ENCODE peak calls at places on chromosomes 5 and 9, in nine cellular contexts. E is H1; V is left lobe of liver; I is activated CD4-positive, alpha-beta memory T cell treated with anti-CD3 and anti-CD28 coated beads, Interleukin-2, amount 10 ng/mL, durations not matched to agents 7 days and 5 days; C is glutamatergic neuron; G is NB4; M is Peyer's patch; P is MCF 10A; X is CD8-positive, alpha-beta memory T cell. T is an unnamed sample.

GRCh38 chr9:76161546-76161945 is 232.7 kb downstream of the RFK start:
- DNase-seq in E (no peak), V (no peak), I (no peak), C (no peak), G (no peak), M (no peak), P (no peak), X (no peak), T (no peak)

GRCh38 chr5:17897776-17898175 is 263.5 kb downstream of the TAF11L14 start:
- DNase-seq in E (no peak), V (no peak), I (no peak), C (no peak), G (no peak), M (no peak), P (peak; percentile 82), X (no peak), T (no peak)

GRCh38 chr9:127628644-127629467 is 16.8 kb downstream of the STXBP1 start:
- DNase-seq in E (no peak), V (no peak), I (no peak), C (no peak), G (no peak), M (no peak), P (no peak), X (no peak), T (no peak)

GRCh38 chr5:141825836-141826560 is 52.2 kb downstream of the PCDH1 start:
- DNase-seq in E (no peak), V (no peak), I (peak; percentile 26), C (no peak), G (peak; percentile 20), M (no peak), P (peak; percentile 56), X (no peak), T (no peak)

GRCh38 chr5:77311217-77311571 is 100.7 kb downstream of the PDE8B start:
- DNase-seq in E (no peak), V (no peak), I (no peak), C (no peak), G (no peak), M (no peak), P (no peak), X (no peak), T (no peak)

GRCh38 chr9:120486347-120486746 is 93.6 kb downstream of the CDK5RAP2 start:
- DNase-seq in E (no peak), V (peak; percentile 66), I (no peak), C (no peak), G (no peak), M (no peak), P (no peak), X (no peak), T (no peak)

GRCh38 chr9:136012651-136013050 is 51.5 kb upstream of the UBAC1 start:
- DNase-seq in E (no peak), V (no peak), I (no peak), C (peak; percentile 27), G (no peak), M (no peak), P (no peak), X (no peak), T (no peak)

GRCh38 chr5:1515921-1516571 is 7.7 kb downstream of the LPCAT1 start:
- DNase-seq in E (no peak), V (peak; percentile 41), I (no peak), C (peak; percentile 13), G (no peak), M (peak; percentile 12), P (peak; percentile 56), X (no peak), T (no peak)

GRCh38 chr5:161009194-161009593 is 157.2 kb upstream of the ATP10B start:
- DNase-seq in E (no peak), V (no peak), I (no peak), C (no peak), G (no peak), M (no peak), P (no peak), X (no peak), T (no peak)

GRCh38 chr5:8842906-8843590 is 702.8 kb downstream of the SEMA5A start:
- DNase-seq in E (no peak), V (no peak), I (no peak), C (peak; percentile 39), G (peak; percentile 4), M (no peak), P (peak; percentile 47), X (no peak), T (no peak)

GRCh38 chr5:179549973-179550510 is 312 bp upstream of the RUFY1 start:
- DNase-seq in E (no peak), V (no peak), I (no peak), C (no peak), G (peak; percentile 78), M (peak; percentile 60), P (no peak), X (no peak), T (no peak)

GRCh38 chr9:2469681-2470141 is 151.9 kb upstream of the VLDLR start:
- DNase-seq in E (peak; percentile 5), V (no peak), I (peak; percentile 32), C (peak; percentile 28), G (peak; percentile 76), M (no peak), P (peak; percentile 22), X (no peak), T (no peak)

GRCh38 chr9:131598121-131598520 is 52.8 kb downstream of the PRRT1B start:
- DNase-seq in E (no peak), V (peak; percentile 58), I (no peak), C (no peak), G (peak; percentile 99), M (no peak), P (no peak), X (no peak), T (no peak)

GRCh38 chr5:143402464-143403356 is 776 bp downstream of the NR3C1 start:
- DNase-seq in E (no peak), V (peak; percentile 79), I (peak; percentile 64), C (peak; percentile 57), G (peak; percentile 81), M (peak; percentile 70), P (peak; percentile 78), X (peak; percentile 35), T (peak; percentile 19)

GRCh38 chr9:92718086-92719001 is 46.3 kb downstream of the BICD2 start:
- DNase-seq in E (no peak), V (no peak), I (no peak), C (no peak), G (no peak), M (peak; percentile 15), P (no peak), X (no peak), T (no peak)

GRCh38 chr9:84404095-84404686 is 63.6 kb upstream of the SLC28A3 start:
- DNase-seq in E (no peak), V (no peak), I (no peak), C (peak; percentile 38), G (peak; percentile 39), M (no peak), P (peak; percentile 17), X (no peak), T (no peak)

GRCh38 chr5:14739538-14739937 is 75.0 kb downstream of the OTULIN start:
- DNase-seq in E (no peak), V (no peak), I (no peak), C (no peak), G (no peak), M (no peak), P (peak; percentile 52), X (no peak), T (no peak)

GRCh38 chr9:108953983-108954574 is 19.9 kb downstream of the ABITRAM start:
- DNase-seq in E (no peak), V (no peak), I (no peak), C (no peak), G (peak; percentile 57), M (no peak), P (peak; percentile 56), X (peak; percentile 29), T (no peak)

GRCh38 chr5:37661227-37661920 is 178.5 kb downstream of the GDNF start:
- DNase-seq in E (no peak), V (no peak), I (no peak), C (no peak), G (no peak), M (no peak), P (no peak), X (no peak), T (no peak)

GRCh38 chr5:96721351-96721970 is 59.3 kb downstream of the CAST start:
- DNase-seq in E (no peak), V (no peak), I (no peak), C (no peak), G (no peak), M (no peak), P (peak; percentile 39), X (no peak), T (no peak)

GRCh38 chr5:16992006-16992405 is 55.9 kb upstream of the MYO10 start:
- DNase-seq in E (no peak), V (no peak), I (no peak), C (no peak), G (no peak), M (no peak), P (peak; percentile 20), X (no peak), T (no peak)

GRCh38 chr5:162256711-162257110 is 189.1 kb downstream of the GABRG2 start:
- DNase-seq in E (no peak), V (no peak), I (no peak), C (no peak), G (no peak), M (no peak), P (no peak), X (no peak), T (no peak)